ENCODE peak calls at places on chromosomes 16 and 17, in seven cellular contexts. I is CD8-positive, alpha-beta memory T cell; Z is ascending aorta; M is naive thymus-derived CD4-positive, alpha-beta T cell; T is right lobe of liver; V is CD4-positive, CD25-positive, alpha-beta regulatory T cell; U is CD8-positive, alpha-beta T cell. H is an unnamed sample.

GRCh38 chr17:10192963-10193362 is 5.4 kb downstream of the GAS7 start:
- DNase-seq in U (no peak), V (no peak), I (no peak), T (no peak), M (no peak), Z (no peak), H (no peak)

GRCh38 chr17:39591958-39592954 is 15.5 kb downstream of the NEUROD2 start:
- DNase-seq in U (peak; percentile 29), V (no peak), Z (no peak), M (no peak), I (no peak), T (no peak), H (peak; percentile 84)

GRCh38 chr16:50314665-50315064 is 48.3 kb downstream of the ADCY7 start:
- DNase-seq in U (peak; percentile 9), T (no peak), M (no peak), I (no peak), V (no peak), Z (no peak), H (no peak)

GRCh38 chr16:57801098-57801855 is 1.0 kb downstream of the KIFC3 start:
- DNase-seq in M (no peak), I (no peak), V (no peak), Z (no peak), T (no peak), U (no peak), H (no peak)

GRCh38 chr17:34542700-34543336 is 36.6 kb upstream of the TMEM132E start:
- DNase-seq in M (peak; percentile 58), V (peak; percentile 38), Z (no peak), U (peak; percentile 56), I (peak; percentile 40), T (no peak), H (no peak)

GRCh38 chr16:70715113-70715711 is 29.4 kb upstream of the MTSS2 start:
- DNase-seq in T (peak; percentile 80), I (no peak), V (no peak), Z (peak; percentile 98), M (no peak), U (no peak), H (no peak)

GRCh38 chr16:27550582-27550920 is 607 bp downstream of the KATNIP start:
- DNase-seq in V (no peak), I (peak; percentile 10), M (no peak), Z (no peak), T (no peak), U (no peak), H (no peak)

GRCh38 chr16:9845661-9846361 is 336.4 kb downstream of the GRIN2A start:
- DNase-seq in M (no peak), U (no peak), T (no peak), V (no peak), Z (no peak), I (no peak), H (no peak)

GRCh38 chr16:80883159-80883642 is 78.8 kb upstream of the CDYL2 start:
- DNase-seq in V (no peak), U (no peak), I (no peak), M (no peak), Z (no peak), T (peak; percentile 58), H (peak; percentile 55)

GRCh38 chr16:56068816-56069215 is 122.5 kb upstream of the GNAO1 start:
- DNase-seq in U (no peak), V (no peak), Z (no peak), T (no peak), M (no peak), I (no peak), H (no peak)

GRCh38 chr16:1610841-1611653 is 825 bp downstream of the IFT140 start:
- DNase-seq in V (peak; percentile 11), U (peak; percentile 12), I (no peak), T (no peak), M (no peak), Z (no peak), H (no peak)

GRCh38 chr17:46818319-46818928 is at the start of gene WNT3:
- DNase-seq in U (peak; percentile 56), I (peak; percentile 36), V (peak; percentile 7), Z (no peak), M (peak; percentile 26), T (no peak), H (peak; percentile 44)

GRCh38 chr17:58577696-58578095 is 63.3 kb upstream of the MTMR4 start:
- DNase-seq in U (peak; percentile 51), Z (no peak), T (peak; percentile 53), I (peak; percentile 15), V (peak; percentile 23), M (peak; percentile 18), H (peak; percentile 27)

GRCh38 chr16:58462997-58463891 is 36.7 kb upstream of the NDRG4 start:
- DNase-seq in M (no peak), I (no peak), V (no peak), T (no peak), U (no peak), Z (no peak), H (no peak)

GRCh38 chr16:23944381-23944780 is 108.6 kb downstream of the PRKCB start:
- DNase-seq in I (no peak), V (no peak), T (no peak), Z (no peak), U (no peak), M (no peak), H (no peak)

GRCh38 chr17:19249681-19250080 is 12.5 kb downstream of the EPN2 start:
- DNase-seq in T (no peak), M (no peak), I (no peak), U (no peak), V (no peak), Z (no peak), H (no peak)

GRCh38 chr17:29193146-29193545 is 12.9 kb upstream of the MYO18A start:
- DNase-seq in V (no peak), Z (no peak), M (no peak), I (no peak), U (no peak), T (no peak), H (no peak)

GRCh38 chr17:48432820-48433775 is 3.1 kb upstream of the SKAP1 start:
- DNase-seq in V (no peak), M (no peak), U (no peak), Z (no peak), T (no peak), I (no peak), H (no peak)

GRCh38 chr16:57985204-57986121 is 14.5 kb upstream of the CNGB1 start:
- DNase-seq in Z (no peak), I (no peak), M (no peak), T (no peak), U (no peak), V (no peak), H (no peak)

GRCh38 chr16:83717308-83717707 is 90.5 kb upstream of the HSBP1 start:
- DNase-seq in I (no peak), Z (no peak), U (no peak), V (no peak), T (no peak), M (no peak), H (no peak)

GRCh38 chr17:42363767-42364585 is 24.3 kb downstream of the STAT3 start:
- DNase-seq in I (no peak), T (no peak), U (no peak), Z (peak; percentile 76), V (no peak), M (no peak), H (no peak)

GRCh38 chr17:63911657-63912100 is 621 bp upstream of the CSHL1 start:
- DNase-seq in I (peak; percentile 59), M (peak; percentile 64), V (peak; percentile 43), T (peak; percentile 48), U (peak; percentile 72), Z (peak; percentile 64), H (peak; percentile 63)

GRCh38 chr16:894136-894535 is 76.6 kb downstream of the LMF1 start:
- DNase-seq in Z (no peak), U (no peak), M (no peak), T (peak; percentile 65), V (no peak), I (no peak), H (no peak)

GRCh38 chr16:25875956-25876608 is 184.3 kb downstream of the HS3ST4 start:
- DNase-seq in V (no peak), T (no peak), M (no peak), Z (no peak), I (no peak), U (no peak), H (no peak)

GRCh38 chr16:69465881-69466280 is 41.5 kb downstream of the CYB5B start:
- DNase-seq in M (no peak), T (no peak), U (no peak), V (no peak), Z (no peak), I (no peak), H (no peak)

GRCh38 chr17:78725448-78726021 is 56.5 kb downstream of the CYTH1 start:
- DNase-seq in M (no peak), I (peak; percentile 58), T (no peak), U (no peak), V (no peak), Z (no peak), H (no peak)
- H3K4me1 ChIP-seq in M (peaks cover 85% of the 10 kb centered on the region), I (peaks cover 95% of the 10 kb centered on the region), T (no peaks in the 10 kb centered on the region), U (peaks cover 92% of the 10 kb centered on the region), V (peaks cover 97% of the 10 kb centered on the region), Z (peaks cover 13% of the 10 kb centered on the region), H (peaks cover 48% of the 10 kb centered on the region)

GRCh38 chr16:89368604-89369249 is 121.6 kb downstream of the ANKRD11 start:
- DNase-seq in V (no peak), Z (no peak), T (no peak), I (no peak), M (no peak), U (no peak), H (no peak)

GRCh38 chr16:89367538-89368059 is 122.8 kb downstream of the ANKRD11 start:
- DNase-seq in Z (no peak), V (no peak), M (no peak), I (no peak), T (no peak), U (no peak), H (no peak)

GRCh38 chr16:89365044-89365467 is 125.3 kb downstream of the ANKRD11 start:
- DNase-seq in M (no peak), V (no peak), I (no peak), T (no peak), Z (no peak), U (no peak), H (no peak)

GRCh38 chr16:89365996-89366395 is 124.4 kb downstream of the ANKRD11 start:
- DNase-seq in T (no peak), Z (no peak), I (no peak), U (no peak), V (no peak), M (no peak), H (no peak)

GRCh38 chr16:89366561-89367537 is 123.5 kb downstream of the ANKRD11 start:
- DNase-seq in M (no peak), U (no peak), Z (no peak), I (no peak), T (no peak), V (no peak), H (no peak)
- H3K4me1 ChIP-seq in M (peaks cover 61% of the 10 kb centered on the region), U (peaks cover 74% of the 10 kb centered on the region), Z (peaks cover 26% of the 10 kb centered on the region), I (peaks cover 81% of the 10 kb centered on the region), T (no peaks in the 10 kb centered on the region), V (peaks cover 68% of the 10 kb centered on the region), H (peaks cover 25% of the 10 kb centered on the region)

DNA sequence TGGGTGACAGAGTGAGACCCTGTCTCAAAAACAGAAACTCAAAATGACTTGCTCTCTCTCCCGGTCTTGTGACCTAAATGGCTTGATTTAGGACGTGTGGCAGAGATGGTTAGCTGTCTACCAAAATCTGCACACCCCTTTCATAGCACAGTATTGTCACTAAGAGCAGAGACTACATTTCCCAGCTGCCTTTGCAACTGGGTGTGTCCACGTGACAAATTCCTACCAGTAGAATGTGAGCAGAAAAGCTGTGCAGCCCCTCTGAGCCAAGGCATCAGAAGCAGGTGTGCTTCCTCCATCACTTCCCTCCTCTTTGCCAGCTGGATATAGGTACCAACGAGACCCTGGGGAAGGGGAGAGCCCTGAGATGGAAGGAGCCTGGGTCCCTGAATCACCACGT is 25.5 kb downstream of the GPR142 start:
- DNase-seq in U (no peak), Z (no peak), M (no peak), T (no peak), V (no peak), I (no peak), H (peak; percentile 14)
- H3K4me1 ChIP-seq in U (no peaks in the 10 kb centered on the region), Z (peaks cover 13% of the 10 kb centered on the region), M (no peaks in the 10 kb centered on the region), T (no peaks in the 10 kb centered on the region), V (no peaks in the 10 kb centered on the region), I (no peaks in the 10 kb centered on the region), H (peaks cover 8% of the 10 kb centered on the region)

GRCh38 chr17:81338301-81339179 is 43.4 kb upstream of the SLC38A10 start:
- DNase-seq in T (no peak), I (no peak), V (no peak), U (no peak), M (no peak), Z (no peak), H (no peak)
- H3K4me1 ChIP-seq in T (no peaks in the 10 kb centered on the region), I (peaks cover 10% of the 10 kb centered on the region), V (peaks cover 11% of the 10 kb centered on the region), U (peaks cover 10% of the 10 kb centered on the region), M (peaks cover under 1% of the 10 kb centered on the region), Z (peaks cover 35% of the 10 kb centered on the region), H (peaks cover 46% of the 10 kb centered on the region)

H was measured in mucosa of descending colon.